ENCODE peak calls at places on chromosomes 13 and 19, in ten cellular contexts. One of them, this sample, is unnamed.

GRCh38 chr13:45339867-45340266 is 1.1 kb downstream of the TPT1 start:
- DNase-seq in neural progenitor cell: no peak
- DNase-seq in activated CD4-positive, alpha-beta T cell treated with anti-CD3 and anti-CD28 coated beads, Interleukin-2, amount 50 U/mL, for 24 hours: no peak
- DNase-seq in RPMI7951: no peak
- DNase-seq in T-cell: no peak
- DNase-seq in activated gamma-delta T cell treated with Interleukin-2 at 50 U/mL for 16 hours: no peak
- DNase-seq in ecto neural progenitor cell: no peak
- DNase-seq in central memory CD4-positive, alpha-beta T cell: no peak
- DNase-seq in hypothalamus: no peak
- DNase-seq in stimulated activated CD8-positive, alpha-beta memory T cell treated with anti-CD3 and anti-CD28 coated beads, Interleukin-7, amount 100 ng/mL, for 1 hour: no peak
- DNase-seq in this sample: no peak

GRCh38 chr13:96822900-96823299 is 171.4 kb downstream of the OXGR1 start:
- DNase-seq in neural progenitor cell: peak
- DNase-seq in activated CD4-positive, alpha-beta T cell treated with anti-CD3 and anti-CD28 coated beads, Interleukin-2, amount 50 U/mL, for 24 hours: no peak
- DNase-seq in RPMI7951: peak
- DNase-seq in T-cell: no peak
- DNase-seq in activated gamma-delta T cell treated with Interleukin-2 at 50 U/mL for 16 hours: no peak
- DNase-seq in ecto neural progenitor cell: peak
- DNase-seq in central memory CD4-positive, alpha-beta T cell: no peak
- DNase-seq in hypothalamus: no peak
- DNase-seq in stimulated activated CD8-positive, alpha-beta memory T cell treated with anti-CD3 and anti-CD28 coated beads, Interleukin-7, amount 100 ng/mL, for 1 hour: no peak
- DNase-seq in this sample: no peak

GRCh38 chr19:52198678-52199077 is 8.8 kb downstream of the PPP2R1A start:
- DNase-seq in neural progenitor cell: no peak
- DNase-seq in activated CD4-positive, alpha-beta T cell treated with anti-CD3 and anti-CD28 coated beads, Interleukin-2, amount 50 U/mL, for 24 hours: no peak
- DNase-seq in RPMI7951: no peak
- DNase-seq in T-cell: no peak
- DNase-seq in activated gamma-delta T cell treated with Interleukin-2 at 50 U/mL for 16 hours: no peak
- DNase-seq in ecto neural progenitor cell: no peak
- DNase-seq in central memory CD4-positive, alpha-beta T cell: no peak
- DNase-seq in hypothalamus: no peak
- DNase-seq in stimulated activated CD8-positive, alpha-beta memory T cell treated with anti-CD3 and anti-CD28 coated beads, Interleukin-7, amount 100 ng/mL, for 1 hour: no peak
- DNase-seq in this sample: no peak

GRCh38 chr19:29285878-29286277 is 72.9 kb upstream of the UQCRFS1 start:
- DNase-seq in neural progenitor cell: peak
- DNase-seq in activated CD4-positive, alpha-beta T cell treated with anti-CD3 and anti-CD28 coated beads, Interleukin-2, amount 50 U/mL, for 24 hours: no peak
- DNase-seq in RPMI7951: peak
- DNase-seq in T-cell: no peak
- DNase-seq in activated gamma-delta T cell treated with Interleukin-2 at 50 U/mL for 16 hours: no peak
- DNase-seq in ecto neural progenitor cell: peak
- DNase-seq in central memory CD4-positive, alpha-beta T cell: no peak
- DNase-seq in hypothalamus: peak
- DNase-seq in stimulated activated CD8-positive, alpha-beta memory T cell treated with anti-CD3 and anti-CD28 coated beads, Interleukin-7, amount 100 ng/mL, for 1 hour: no peak
- DNase-seq in this sample: no peak

GRCh38 chr13:25406377-25406776 is 34.6 kb downstream of the ATP8A2 start:
- DNase-seq in neural progenitor cell: peak
- DNase-seq in activated CD4-positive, alpha-beta T cell treated with anti-CD3 and anti-CD28 coated beads, Interleukin-2, amount 50 U/mL, for 24 hours: no peak
- DNase-seq in RPMI7951: no peak
- DNase-seq in T-cell: no peak
- DNase-seq in activated gamma-delta T cell treated with Interleukin-2 at 50 U/mL for 16 hours: no peak
- DNase-seq in ecto neural progenitor cell: no peak
- DNase-seq in central memory CD4-positive, alpha-beta T cell: no peak
- DNase-seq in hypothalamus: no peak
- DNase-seq in stimulated activated CD8-positive, alpha-beta memory T cell treated with anti-CD3 and anti-CD28 coated beads, Interleukin-7, amount 100 ng/mL, for 1 hour: no peak
- DNase-seq in this sample: no peak

GRCh38 chr19:29478578-29479565 is 46.9 kb upstream of the VSTM2B start:
- DNase-seq in neural progenitor cell: peak
- DNase-seq in activated CD4-positive, alpha-beta T cell treated with anti-CD3 and anti-CD28 coated beads, Interleukin-2, amount 50 U/mL, for 24 hours: no peak
- DNase-seq in RPMI7951: no peak
- DNase-seq in T-cell: no peak
- DNase-seq in activated gamma-delta T cell treated with Interleukin-2 at 50 U/mL for 16 hours: no peak
- DNase-seq in ecto neural progenitor cell: peak
- DNase-seq in central memory CD4-positive, alpha-beta T cell: no peak
- DNase-seq in hypothalamus: peak
- DNase-seq in stimulated activated CD8-positive, alpha-beta memory T cell treated with anti-CD3 and anti-CD28 coated beads, Interleukin-7, amount 100 ng/mL, for 1 hour: no peak
- DNase-seq in this sample: no peak

GRCh38 chr19:41746593-41747227 is 8.6 kb upstream of the CEACAM6 start:
- DNase-seq in neural progenitor cell: peak
- DNase-seq in activated CD4-positive, alpha-beta T cell treated with anti-CD3 and anti-CD28 coated beads, Interleukin-2, amount 50 U/mL, for 24 hours: no peak
- DNase-seq in RPMI7951: peak
- DNase-seq in T-cell: peak
- DNase-seq in activated gamma-delta T cell treated with Interleukin-2 at 50 U/mL for 16 hours: peak
- DNase-seq in ecto neural progenitor cell: peak
- DNase-seq in central memory CD4-positive, alpha-beta T cell: peak
- DNase-seq in hypothalamus: peak
- DNase-seq in stimulated activated CD8-positive, alpha-beta memory T cell treated with anti-CD3 and anti-CD28 coated beads, Interleukin-7, amount 100 ng/mL, for 1 hour: peak
- DNase-seq in this sample: no peak

GRCh38 chr19:39045506-39045905 is 13.2 kb upstream of the FBXO27 start:
- DNase-seq in neural progenitor cell: no peak
- DNase-seq in activated CD4-positive, alpha-beta T cell treated with anti-CD3 and anti-CD28 coated beads, Interleukin-2, amount 50 U/mL, for 24 hours: no peak
- DNase-seq in RPMI7951: no peak
- DNase-seq in T-cell: no peak
- DNase-seq in activated gamma-delta T cell treated with Interleukin-2 at 50 U/mL for 16 hours: no peak
- DNase-seq in ecto neural progenitor cell: no peak
- DNase-seq in central memory CD4-positive, alpha-beta T cell: no peak
- DNase-seq in hypothalamus: no peak
- DNase-seq in stimulated activated CD8-positive, alpha-beta memory T cell treated with anti-CD3 and anti-CD28 coated beads, Interleukin-7, amount 100 ng/mL, for 1 hour: no peak
- DNase-seq in this sample: no peak

GRCh38 chr19:45159204-45159970 is 1.4 kb downstream of the NKPD1 start:
- DNase-seq in neural progenitor cell: no peak
- DNase-seq in activated CD4-positive, alpha-beta T cell treated with anti-CD3 and anti-CD28 coated beads, Interleukin-2, amount 50 U/mL, for 24 hours: no peak
- DNase-seq in RPMI7951: no peak
- DNase-seq in T-cell: no peak
- DNase-seq in activated gamma-delta T cell treated with Interleukin-2 at 50 U/mL for 16 hours: no peak
- DNase-seq in ecto neural progenitor cell: no peak
- DNase-seq in central memory CD4-positive, alpha-beta T cell: no peak
- DNase-seq in hypothalamus: no peak
- DNase-seq in stimulated activated CD8-positive, alpha-beta memory T cell treated with anti-CD3 and anti-CD28 coated beads, Interleukin-7, amount 100 ng/mL, for 1 hour: no peak
- DNase-seq in this sample: no peak

GRCh38 chr19:17794731-17795494 is at the start of gene B3GNT3:
- DNase-seq in neural progenitor cell: peak
- DNase-seq in activated CD4-positive, alpha-beta T cell treated with anti-CD3 and anti-CD28 coated beads, Interleukin-2, amount 50 U/mL, for 24 hours: no peak
- DNase-seq in RPMI7951: peak
- DNase-seq in T-cell: no peak
- DNase-seq in activated gamma-delta T cell treated with Interleukin-2 at 50 U/mL for 16 hours: no peak
- DNase-seq in ecto neural progenitor cell: no peak
- DNase-seq in central memory CD4-positive, alpha-beta T cell: peak
- DNase-seq in hypothalamus: no peak
- DNase-seq in stimulated activated CD8-positive, alpha-beta memory T cell treated with anti-CD3 and anti-CD28 coated beads, Interleukin-7, amount 100 ng/mL, for 1 hour: no peak
- DNase-seq in this sample: no peak

GRCh38 chr19:33161201-33161600 is 29.3 kb downstream of the WDR88 start:
- DNase-seq in neural progenitor cell: no peak
- DNase-seq in activated CD4-positive, alpha-beta T cell treated with anti-CD3 and anti-CD28 coated beads, Interleukin-2, amount 50 U/mL, for 24 hours: no peak
- DNase-seq in RPMI7951: no peak
- DNase-seq in T-cell: no peak
- DNase-seq in activated gamma-delta T cell treated with Interleukin-2 at 50 U/mL for 16 hours: no peak
- DNase-seq in ecto neural progenitor cell: no peak
- DNase-seq in central memory CD4-positive, alpha-beta T cell: no peak
- DNase-seq in hypothalamus: no peak
- DNase-seq in stimulated activated CD8-positive, alpha-beta memory T cell treated with anti-CD3 and anti-CD28 coated beads, Interleukin-7, amount 100 ng/mL, for 1 hour: no peak
- DNase-seq in this sample: no peak

GRCh38 chr13:60078226-60078625 is 85.5 kb downstream of the DIAPH3 start:
- DNase-seq in neural progenitor cell: no peak
- DNase-seq in activated CD4-positive, alpha-beta T cell treated with anti-CD3 and anti-CD28 coated beads, Interleukin-2, amount 50 U/mL, for 24 hours: no peak
- DNase-seq in RPMI7951: no peak
- DNase-seq in T-cell: no peak
- DNase-seq in activated gamma-delta T cell treated with Interleukin-2 at 50 U/mL for 16 hours: no peak
- DNase-seq in ecto neural progenitor cell: no peak
- DNase-seq in central memory CD4-positive, alpha-beta T cell: no peak
- DNase-seq in hypothalamus: no peak
- DNase-seq in stimulated activated CD8-positive, alpha-beta memory T cell treated with anti-CD3 and anti-CD28 coated beads, Interleukin-7, amount 100 ng/mL, for 1 hour: no peak
- DNase-seq in this sample: no peak

GRCh38 chr13:99868767-99869166 is 102.8 kb downstream of the ZIC5 start:
- DNase-seq in neural progenitor cell: no peak
- DNase-seq in activated CD4-positive, alpha-beta T cell treated with anti-CD3 and anti-CD28 coated beads, Interleukin-2, amount 50 U/mL, for 24 hours: no peak
- DNase-seq in RPMI7951: no peak
- DNase-seq in T-cell: no peak
- DNase-seq in activated gamma-delta T cell treated with Interleukin-2 at 50 U/mL for 16 hours: no peak
- DNase-seq in ecto neural progenitor cell: no peak
- DNase-seq in central memory CD4-positive, alpha-beta T cell: no peak
- DNase-seq in hypothalamus: no peak
- DNase-seq in stimulated activated CD8-positive, alpha-beta memory T cell treated with anti-CD3 and anti-CD28 coated beads, Interleukin-7, amount 100 ng/mL, for 1 hour: no peak
- DNase-seq in this sample: no peak

GRCh38 chr19:38785187-38785699 is 3.8 kb upstream of the LGALS7B start:
- DNase-seq in neural progenitor cell: no peak
- DNase-seq in activated CD4-positive, alpha-beta T cell treated with anti-CD3 and anti-CD28 coated beads, Interleukin-2, amount 50 U/mL, for 24 hours: no peak
- DNase-seq in RPMI7951: no peak
- DNase-seq in T-cell: no peak
- DNase-seq in activated gamma-delta T cell treated with Interleukin-2 at 50 U/mL for 16 hours: no peak
- DNase-seq in ecto neural progenitor cell: no peak
- DNase-seq in central memory CD4-positive, alpha-beta T cell: no peak
- DNase-seq in hypothalamus: no peak
- DNase-seq in stimulated activated CD8-positive, alpha-beta memory T cell treated with anti-CD3 and anti-CD28 coated beads, Interleukin-7, amount 100 ng/mL, for 1 hour: no peak
- DNase-seq in this sample: no peak

GRCh38 chr13:20669162-20669561 is 34.3 kb upstream of the IL17D start:
- DNase-seq in neural progenitor cell: no peak
- DNase-seq in activated CD4-positive, alpha-beta T cell treated with anti-CD3 and anti-CD28 coated beads, Interleukin-2, amount 50 U/mL, for 24 hours: no peak
- DNase-seq in RPMI7951: no peak
- DNase-seq in T-cell: no peak
- DNase-seq in activated gamma-delta T cell treated with Interleukin-2 at 50 U/mL for 16 hours: no peak
- DNase-seq in ecto neural progenitor cell: no peak
- DNase-seq in central memory CD4-positive, alpha-beta T cell: no peak
- DNase-seq in hypothalamus: no peak
- DNase-seq in stimulated activated CD8-positive, alpha-beta memory T cell treated with anti-CD3 and anti-CD28 coated beads, Interleukin-7, amount 100 ng/mL, for 1 hour: no peak
- DNase-seq in this sample: no peak

GRCh38 chr13:113551081-113552000 is 33.2 kb upstream of the TFDP1 start:
- DNase-seq in neural progenitor cell: no peak
- DNase-seq in activated CD4-positive, alpha-beta T cell treated with anti-CD3 and anti-CD28 coated beads, Interleukin-2, amount 50 U/mL, for 24 hours: no peak
- DNase-seq in RPMI7951: no peak
- DNase-seq in T-cell: no peak
- DNase-seq in activated gamma-delta T cell treated with Interleukin-2 at 50 U/mL for 16 hours: no peak
- DNase-seq in ecto neural progenitor cell: no peak
- DNase-seq in central memory CD4-positive, alpha-beta T cell: no peak
- DNase-seq in hypothalamus: no peak
- DNase-seq in stimulated activated CD8-positive, alpha-beta memory T cell treated with anti-CD3 and anti-CD28 coated beads, Interleukin-7, amount 100 ng/mL, for 1 hour: no peak
- DNase-seq in this sample: no peak

GRCh38 chr19:35557539-35558399 is 5.7 kb downstream of the ATP4A start:
- DNase-seq in neural progenitor cell: peak
- DNase-seq in activated CD4-positive, alpha-beta T cell treated with anti-CD3 and anti-CD28 coated beads, Interleukin-2, amount 50 U/mL, for 24 hours: no peak
- DNase-seq in RPMI7951: peak
- DNase-seq in T-cell: no peak
- DNase-seq in activated gamma-delta T cell treated with Interleukin-2 at 50 U/mL for 16 hours: peak
- DNase-seq in ecto neural progenitor cell: peak
- DNase-seq in central memory CD4-positive, alpha-beta T cell: peak
- DNase-seq in hypothalamus: peak
- DNase-seq in stimulated activated CD8-positive, alpha-beta memory T cell treated with anti-CD3 and anti-CD28 coated beads, Interleukin-7, amount 100 ng/mL, for 1 hour: peak
- DNase-seq in this sample: no peak

GRCh38 chr13:19345916-19346422 is 164.3 kb upstream of the TUBA3C start:
- DNase-seq in neural progenitor cell: no peak
- DNase-seq in activated CD4-positive, alpha-beta T cell treated with anti-CD3 and anti-CD28 coated beads, Interleukin-2, amount 50 U/mL, for 24 hours: no peak
- DNase-seq in RPMI7951: no peak
- DNase-seq in T-cell: no peak
- DNase-seq in activated gamma-delta T cell treated with Interleukin-2 at 50 U/mL for 16 hours: no peak
- DNase-seq in ecto neural progenitor cell: no peak
- DNase-seq in central memory CD4-positive, alpha-beta T cell: no peak
- DNase-seq in hypothalamus: no peak
- DNase-seq in stimulated activated CD8-positive, alpha-beta memory T cell treated with anti-CD3 and anti-CD28 coated beads, Interleukin-7, amount 100 ng/mL, for 1 hour: no peak
- DNase-seq in this sample: no peak

GRCh38 chr19:28920269-28921066 is 292.5 kb downstream of the UQCRFS1 start:
- DNase-seq in neural progenitor cell: peak
- DNase-seq in activated CD4-positive, alpha-beta T cell treated with anti-CD3 and anti-CD28 coated beads, Interleukin-2, amount 50 U/mL, for 24 hours: no peak
- DNase-seq in RPMI7951: no peak
- DNase-seq in T-cell: no peak
- DNase-seq in activated gamma-delta T cell treated with Interleukin-2 at 50 U/mL for 16 hours: no peak
- DNase-seq in ecto neural progenitor cell: peak
- DNase-seq in central memory CD4-positive, alpha-beta T cell: no peak
- DNase-seq in hypothalamus: no peak
- DNase-seq in stimulated activated CD8-positive, alpha-beta memory T cell treated with anti-CD3 and anti-CD28 coated beads, Interleukin-7, amount 100 ng/mL, for 1 hour: no peak
- DNase-seq in this sample: no peak

GRCh38 chr19:13091400-13092161 is 11.1 kb downstream of the LYL1 start:
- DNase-seq in neural progenitor cell: peak
- DNase-seq in activated CD4-positive, alpha-beta T cell treated with anti-CD3 and anti-CD28 coated beads, Interleukin-2, amount 50 U/mL, for 24 hours: no peak
- DNase-seq in RPMI7951: no peak
- DNase-seq in T-cell: no peak
- DNase-seq in activated gamma-delta T cell treated with Interleukin-2 at 50 U/mL for 16 hours: no peak
- DNase-seq in ecto neural progenitor cell: no peak
- DNase-seq in central memory CD4-positive, alpha-beta T cell: no peak
- DNase-seq in hypothalamus: peak
- DNase-seq in stimulated activated CD8-positive, alpha-beta memory T cell treated with anti-CD3 and anti-CD28 coated beads, Interleukin-7, amount 100 ng/mL, for 1 hour: no peak
- DNase-seq in this sample: no peak

GRCh38 chr19:7395360-7395781 is 46.6 kb downstream of the ARHGEF18 start:
- DNase-seq in neural progenitor cell: peak
- DNase-seq in activated CD4-positive, alpha-beta T cell treated with anti-CD3 and anti-CD28 coated beads, Interleukin-2, amount 50 U/mL, for 24 hours: no peak
- DNase-seq in RPMI7951: no peak
- DNase-seq in T-cell: no peak
- DNase-seq in activated gamma-delta T cell treated with Interleukin-2 at 50 U/mL for 16 hours: no peak
- DNase-seq in ecto neural progenitor cell: no peak
- DNase-seq in central memory CD4-positive, alpha-beta T cell: no peak
- DNase-seq in hypothalamus: peak
- DNase-seq in stimulated activated CD8-positive, alpha-beta memory T cell treated with anti-CD3 and anti-CD28 coated beads, Interleukin-7, amount 100 ng/mL, for 1 hour: no peak
- DNase-seq in this sample: no peak

GRCh38 chr19:53394522-53394973 is 401 bp upstream of the ZNF765 start:
- DNase-seq in neural progenitor cell: peak
- DNase-seq in activated CD4-positive, alpha-beta T cell treated with anti-CD3 and anti-CD28 coated beads, Interleukin-2, amount 50 U/mL, for 24 hours: no peak
- DNase-seq in RPMI7951: peak
- DNase-seq in T-cell: no peak
- DNase-seq in activated gamma-delta T cell treated with Interleukin-2 at 50 U/mL for 16 hours: peak
- DNase-seq in ecto neural progenitor cell: peak
- DNase-seq in central memory CD4-positive, alpha-beta T cell: no peak
- DNase-seq in hypothalamus: peak
- DNase-seq in stimulated activated CD8-positive, alpha-beta memory T cell treated with anti-CD3 and anti-CD28 coated beads, Interleukin-7, amount 100 ng/mL, for 1 hour: no peak
- DNase-seq in this sample: no peak

GRCh38 chr13:23087884-23088283 is 92.9 kb upstream of the SGCG start:
- DNase-seq in neural progenitor cell: peak
- DNase-seq in activated CD4-positive, alpha-beta T cell treated with anti-CD3 and anti-CD28 coated beads, Interleukin-2, amount 50 U/mL, for 24 hours: no peak
- DNase-seq in RPMI7951: peak
- DNase-seq in T-cell: no peak
- DNase-seq in activated gamma-delta T cell treated with Interleukin-2 at 50 U/mL for 16 hours: no peak
- DNase-seq in ecto neural progenitor cell: no peak
- DNase-seq in central memory CD4-positive, alpha-beta T cell: no peak
- DNase-seq in hypothalamus: no peak
- DNase-seq in stimulated activated CD8-positive, alpha-beta memory T cell treated with anti-CD3 and anti-CD28 coated beads, Interleukin-7, amount 100 ng/mL, for 1 hour: no peak
- DNase-seq in this sample: no peak

GRCh38 chr19:47350599-47350998 is 1.5 kb downstream of the DHX34 start:
- DNase-seq in neural progenitor cell: no peak
- DNase-seq in activated CD4-positive, alpha-beta T cell treated with anti-CD3 and anti-CD28 coated beads, Interleukin-2, amount 50 U/mL, for 24 hours: no peak
- DNase-seq in RPMI7951: no peak
- DNase-seq in T-cell: no peak
- DNase-seq in activated gamma-delta T cell treated with Interleukin-2 at 50 U/mL for 16 hours: no peak
- DNase-seq in ecto neural progenitor cell: no peak
- DNase-seq in central memory CD4-positive, alpha-beta T cell: no peak
- DNase-seq in hypothalamus: no peak
- DNase-seq in stimulated activated CD8-positive, alpha-beta memory T cell treated with anti-CD3 and anti-CD28 coated beads, Interleukin-7, amount 100 ng/mL, for 1 hour: no peak
- DNase-seq in this sample: no peak

GRCh38 chr13:44667950-44668349 is 91.8 kb upstream of the TSC22D1 start:
- DNase-seq in neural progenitor cell: peak
- DNase-seq in activated CD4-positive, alpha-beta T cell treated with anti-CD3 and anti-CD28 coated beads, Interleukin-2, amount 50 U/mL, for 24 hours: no peak
- DNase-seq in RPMI7951: peak
- DNase-seq in T-cell: no peak
- DNase-seq in activated gamma-delta T cell treated with Interleukin-2 at 50 U/mL for 16 hours: no peak
- DNase-seq in ecto neural progenitor cell: no peak
- DNase-seq in central memory CD4-positive, alpha-beta T cell: no peak
- DNase-seq in hypothalamus: no peak
- DNase-seq in stimulated activated CD8-positive, alpha-beta memory T cell treated with anti-CD3 and anti-CD28 coated beads, Interleukin-7, amount 100 ng/mL, for 1 hour: no peak
- DNase-seq in this sample: no peak

GRCh38 chr13:99614465-99614885 is 113.2 kb downstream of the TM9SF2 start:
- DNase-seq in neural progenitor cell: no peak
- DNase-seq in activated CD4-positive, alpha-beta T cell treated with anti-CD3 and anti-CD28 coated beads, Interleukin-2, amount 50 U/mL, for 24 hours: no peak
- DNase-seq in RPMI7951: peak
- DNase-seq in T-cell: no peak
- DNase-seq in activated gamma-delta T cell treated with Interleukin-2 at 50 U/mL for 16 hours: peak
- DNase-seq in ecto neural progenitor cell: no peak
- DNase-seq in central memory CD4-positive, alpha-beta T cell: peak
- DNase-seq in hypothalamus: no peak
- DNase-seq in stimulated activated CD8-positive, alpha-beta memory T cell treated with anti-CD3 and anti-CD28 coated beads, Interleukin-7, amount 100 ng/mL, for 1 hour: no peak
- DNase-seq in this sample: no peak

GRCh38 chr13:38875186-38875875 is 115.3 kb downstream of the STOML3 start:
- DNase-seq in neural progenitor cell: no peak
- DNase-seq in activated CD4-positive, alpha-beta T cell treated with anti-CD3 and anti-CD28 coated beads, Interleukin-2, amount 50 U/mL, for 24 hours: no peak
- DNase-seq in RPMI7951: peak
- DNase-seq in T-cell: no peak
- DNase-seq in activated gamma-delta T cell treated with Interleukin-2 at 50 U/mL for 16 hours: no peak
- DNase-seq in ecto neural progenitor cell: no peak
- DNase-seq in central memory CD4-positive, alpha-beta T cell: no peak
- DNase-seq in hypothalamus: no peak
- DNase-seq in stimulated activated CD8-positive, alpha-beta memory T cell treated with anti-CD3 and anti-CD28 coated beads, Interleukin-7, amount 100 ng/mL, for 1 hour: no peak
- DNase-seq in this sample: no peak

GRCh38 chr19:19214892-19215291 is 3.1 kb downstream of the NCAN start:
- DNase-seq in neural progenitor cell: peak
- DNase-seq in activated CD4-positive, alpha-beta T cell treated with anti-CD3 and anti-CD28 coated beads, Interleukin-2, amount 50 U/mL, for 24 hours: no peak
- DNase-seq in RPMI7951: peak
- DNase-seq in T-cell: no peak
- DNase-seq in activated gamma-delta T cell treated with Interleukin-2 at 50 U/mL for 16 hours: no peak
- DNase-seq in ecto neural progenitor cell: peak
- DNase-seq in central memory CD4-positive, alpha-beta T cell: no peak
- DNase-seq in hypothalamus: no peak
- DNase-seq in stimulated activated CD8-positive, alpha-beta memory T cell treated with anti-CD3 and anti-CD28 coated beads, Interleukin-7, amount 100 ng/mL, for 1 hour: no peak
- DNase-seq in this sample: no peak

This sample was measured in occipital lobe.